ENCODE peak calls at places on chromosome 19, in ten cellular contexts. U is cardiac muscle cell; T is CD4-positive, CD25-positive, alpha-beta regulatory T cell; D is brain microvascular endothelial cell; V is heart left ventricle; F is fibroblast of lung; N is body of pancreas; A is thyroid gland; G is endodermal cell; K is naive thymus-derived CD4-positive, alpha-beta T cell. P is an unnamed sample.
A peak's percentile ranks its signal among the peaks of the same experiment; 100 is the strongest.

GRCh38 chr19:7427944-7428343 is 60.9 kb downstream of the PEX11G start:
- DNase-seq in U (no peak), T (no peak), D (no peak), V (no peak), F (peak; percentile 73), N (no peak), A (no peak), G (no peak), K (no peak), P (no peak)

GRCh38 chr19:20662421-20663105 is 1.2 kb upstream of the ZNF626 start:
- DNase-seq in U (no peak), T (no peak), D (no peak), V (no peak), F (no peak), N (no peak), A (peak; percentile 64), G (no peak), K (no peak), P (no peak)

GRCh38 chr19:49128545-49129237 is 9.3 kb downstream of the PPFIA3 start:
- DNase-seq in U (no peak), T (no peak), D (no peak), V (no peak), F (no peak), N (no peak), A (no peak), G (no peak), K (no peak), P (no peak)

GRCh38 chr19:7421941-7422744 is 66.7 kb downstream of the PEX11G start:
- DNase-seq in U (no peak), T (no peak), D (no peak), V (no peak), F (no peak), N (no peak), A (no peak), G (no peak), K (no peak), P (no peak)

GRCh38 chr19:6751189-6751588 is 11.7 kb downstream of the TRIP10 start:
- DNase-seq in U (no peak), T (no peak), D (no peak), V (no peak), F (no peak), N (no peak), A (no peak), G (no peak), K (no peak), P (no peak)

GRCh38 chr19:51091126-51091525 is 8.4 kb upstream of the KLK14 start:
- DNase-seq in U (no peak), T (no peak), D (no peak), V (no peak), F (no peak), N (no peak), A (no peak), G (no peak), K (no peak), P (no peak)

GRCh38 chr19:639251-640155 is at the start of gene FGF22:
- DNase-seq in U (peak; percentile 95), T (peak; percentile 95), D (peak; percentile 80), V (peak; percentile 93), F (peak; percentile 81), N (peak; percentile 92), A (peak; percentile 88), G (peak; percentile 98), K (peak; percentile 90), P (peak; percentile 96)

GRCh38 chr19:8352134-8352827 is 9.2 kb upstream of the KANK3 start:
- DNase-seq in U (no peak), T (no peak), D (peak; percentile 47), V (no peak), F (peak; percentile 34), N (no peak), A (peak; percentile 64), G (no peak), K (no peak), P (peak; percentile 50)

GRCh38 chr19:480016-480855 is 16.1 kb upstream of the MADCAM1 start:
- DNase-seq in U (peak; percentile 84), T (peak; percentile 15), D (peak; percentile 58), V (peak; percentile 84), F (peak; percentile 25), N (peak; percentile 87), A (peak; percentile 85), G (peak; percentile 92), K (peak; percentile 35), P (peak; percentile 84)

GRCh38 chr19:17049711-17050280 is 23.2 kb upstream of the CPAMD8 start:
- DNase-seq in U (no peak), T (no peak), D (peak; percentile 52), V (no peak), F (peak; percentile 77), N (no peak), A (no peak), G (no peak), K (no peak), P (no peak)

GRCh38 chr19:36528921-36529518 is 949 bp upstream of the ZNF260 start:
- DNase-seq in U (peak; percentile 12), T (no peak), D (no peak), V (peak; percentile 7), F (no peak), N (no peak), A (no peak), G (peak; percentile 66), K (peak; percentile 0), P (peak; percentile 48)

GRCh38 chr19:40805258-40805868 is 6.4 kb downstream of the EGLN2 start:
- DNase-seq in U (no peak), T (no peak), D (no peak), V (no peak), F (no peak), N (peak; percentile 73), A (peak; percentile 87), G (no peak), K (peak; percentile 60), P (no peak)

GRCh38 chr19:30841934-30842333 is 469.8 kb downstream of the ZNF536 start:
- DNase-seq in U (no peak), T (no peak), D (no peak), V (no peak), F (no peak), N (no peak), A (no peak), G (no peak), K (no peak), P (no peak)
- H3K27ac ChIP-seq in U (no peak overlapping the region), T (no peak overlapping the region), D (no peak overlapping the region), V (no peak overlapping the region), F (no peak overlapping the region), N (no peak overlapping the region), A (no peak overlapping the region), G (no peak overlapping the region), K (no peak overlapping the region), P (no peak overlapping the region)

DNA sequence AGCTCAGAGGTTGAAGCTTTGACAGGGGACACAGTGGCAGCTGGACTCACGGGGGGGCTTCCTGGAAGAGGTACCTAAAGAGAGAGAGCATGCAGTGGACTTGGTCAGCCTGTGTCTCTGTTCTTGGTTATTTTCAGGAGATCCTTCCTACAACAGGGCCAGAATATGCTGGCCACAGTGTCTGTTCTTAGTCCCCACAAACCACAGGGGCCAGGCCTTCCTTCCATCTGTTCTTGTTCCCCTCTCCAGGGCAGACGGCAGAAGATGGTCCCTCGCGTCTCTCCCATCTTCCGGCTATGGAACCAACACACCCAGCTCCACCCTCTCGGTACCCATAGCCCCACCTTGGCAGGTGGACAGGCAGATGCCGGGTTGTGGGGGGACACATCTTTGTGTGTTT is 24.8 kb downstream of the MAST3 start:
- DNase-seq in U (no peak), T (no peak), D (no peak), V (no peak), F (no peak), N (no peak), A (no peak), G (no peak), K (no peak), P (no peak)
- H3K27ac ChIP-seq in U (no peak overlapping the region), T (no peak overlapping the region), D (no peak overlapping the region), V (no peak overlapping the region), F (no peak overlapping the region), N (no peak overlapping the region), A (no peak overlapping the region), G (no peak overlapping the region), K (peak overlapping the region; percentile 78), P (no peak overlapping the region)

DNA sequence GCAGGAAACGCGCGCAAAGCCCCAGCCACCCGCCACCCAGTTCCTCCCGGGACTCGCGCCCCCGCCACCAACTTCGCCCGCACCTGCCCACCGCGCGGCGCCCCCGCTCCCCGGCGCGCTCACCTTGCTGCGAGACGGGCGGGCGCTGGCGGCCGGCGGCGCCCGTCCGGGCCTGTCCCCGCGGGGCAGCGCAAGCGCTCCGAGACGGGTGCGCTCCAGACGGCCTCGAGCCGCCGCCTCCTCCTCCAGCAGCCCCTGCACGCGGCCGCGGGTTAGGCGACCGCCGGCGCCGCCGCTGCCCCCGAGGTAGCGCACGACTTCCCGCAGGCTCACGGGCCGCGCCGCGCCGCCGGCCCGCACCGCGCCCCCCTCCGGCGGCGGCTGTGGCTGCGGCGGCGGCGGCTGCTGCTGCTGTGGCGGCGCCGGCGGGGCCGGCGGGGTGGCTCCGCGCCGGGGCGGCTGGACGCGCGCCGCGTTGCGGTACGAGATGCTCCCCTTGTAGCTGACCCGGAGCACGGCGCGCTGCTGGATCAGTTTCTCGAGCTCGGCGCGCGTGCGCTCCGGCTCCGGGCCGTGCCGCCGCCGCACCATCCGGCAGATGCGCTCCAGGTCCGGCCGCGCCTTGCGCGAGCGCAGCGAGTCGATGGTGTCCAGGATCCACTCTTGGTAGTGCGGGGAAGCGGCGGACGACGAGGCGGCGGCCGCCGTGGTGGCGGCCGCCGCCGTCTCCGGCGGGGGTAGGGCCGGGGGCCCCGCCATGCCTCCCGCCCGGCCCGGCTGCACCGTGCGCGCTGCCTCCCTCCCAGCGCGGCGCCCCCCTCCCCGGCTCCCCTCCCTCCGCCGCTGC is 666 bp downstream of the SAMD1 start:
- DNase-seq in U (peak; percentile 82), T (peak; percentile 46), D (peak; percentile 35), V (no peak), F (peak; percentile 79), N (peak; percentile 53), A (peak; percentile 45), G (peak; percentile 71), K (peak; percentile 27), P (peak; percentile 90)
- H3K27ac ChIP-seq in U (no peak overlapping the region), T (peak overlapping the region; percentile 23), D (no peak overlapping the region), V (peak overlapping the region; percentile 94), F (no peak overlapping the region), N (peak overlapping the region; percentile 97), A (no peak overlapping the region), G (no peak overlapping the region), K (peak overlapping the region; percentile 60), P (no peak overlapping the region)

DNA sequence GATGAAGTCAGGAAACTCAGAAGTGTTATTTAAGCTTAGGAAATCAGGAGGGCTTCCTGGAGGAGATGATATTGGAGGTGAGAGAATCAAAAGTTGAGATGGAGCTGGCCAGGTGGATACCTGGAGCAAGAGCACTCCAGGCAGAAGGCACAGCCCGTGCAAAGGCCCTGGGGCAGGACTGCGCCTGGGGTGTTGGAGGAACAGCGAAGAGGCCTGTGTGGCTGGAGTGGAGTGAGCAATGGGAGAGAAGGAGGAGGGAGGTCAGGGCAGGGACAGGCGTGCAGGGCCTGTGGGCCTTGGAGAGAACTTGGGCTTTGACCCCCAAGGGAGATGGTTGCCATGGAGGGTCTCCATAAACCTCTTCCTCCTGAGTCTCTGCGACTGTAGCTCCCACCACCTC is 42.1 kb downstream of the ZNRF4 start:
- DNase-seq in U (no peak), T (no peak), D (no peak), V (no peak), F (no peak), N (no peak), A (no peak), G (no peak), K (no peak), P (no peak)
- H3K27ac ChIP-seq in U (no peak overlapping the region), T (no peak overlapping the region), D (no peak overlapping the region), V (no peak overlapping the region), F (no peak overlapping the region), N (no peak overlapping the region), A (no peak overlapping the region), G (no peak overlapping the region), K (no peak overlapping the region), P (no peak overlapping the region)

GRCh38 chr19:45994989-45995714 is at the start of gene CCDC61:
- DNase-seq in U (peak; percentile 99), T (peak; percentile 94), D (peak; percentile 99), V (peak; percentile 96), F (peak; percentile 99), N (peak; percentile 96), A (peak; percentile 94), G (peak; percentile 98), K (peak; percentile 99), P (peak; percentile 100)
- H3K27ac ChIP-seq in U (no peak within 1 kb of the TSS), T (peak within 1 kb of the TSS; percentile 79), D (peak within 1 kb of the TSS; percentile 59), V (peak within 1 kb of the TSS; percentile 67), F (peak within 1 kb of the TSS; percentile 53), N (peak within 1 kb of the TSS; percentile 77), A (no peak within 1 kb of the TSS), G (no peak within 1 kb of the TSS), K (peak within 1 kb of the TSS; percentile 84), P (no peak within 1 kb of the TSS)

P was measured in neural progenitor cell.